ENCODE peak calls at places on chromosomes 5 and 9, in four cellular contexts. D, X, Q and P are unnamed samples.

GRCh38 chr9:15697459-15697858 is 144.6 kb downstream of the CCDC171 start:
- DNase-seq in D (no peak), X (no peak), Q (peak; percentile 83), P (no peak)

GRCh38 chr9:89635816-89636215 is 31.0 kb downstream of the GADD45G start:
- DNase-seq in D (no peak), X (no peak), Q (peak; percentile 4), P (no peak)

GRCh38 chr9:130058887-130059286 is 5.2 kb downstream of the GPR107 start:
- DNase-seq in D (no peak), X (no peak), Q (peak; percentile 43), P (no peak)

GRCh38 chr5:119274024-119274766 is 81.6 kb upstream of the TNFAIP8 start:
- DNase-seq in D (no peak), X (no peak), Q (peak; percentile 18), P (no peak)

GRCh38 chr9:6007770-6008168 is 7.7 kb downstream of the RANBP6 start:
- DNase-seq in D (peak; percentile 89), X (peak; percentile 87), Q (peak; percentile 36), P (peak; percentile 82)

GRCh38 chr9:133960568-133961129 is 31.5 kb downstream of the VAV2 start:
- DNase-seq in D (no peak), X (no peak), Q (peak; percentile 7), P (no peak)

GRCh38 chr5:53343187-53343586 is 137.2 kb upstream of the FST start:
- DNase-seq in D (no peak), X (no peak), Q (peak; percentile 100), P (no peak)

GRCh38 chr9:7150153-7150890 is 392.5 kb downstream of the KDM4C start:
- DNase-seq in D (no peak), X (no peak), Q (no peak), P (peak; percentile 34)

GRCh38 chr5:104699438-104699837 is 1136.8 kb upstream of the NUDT12 start:
- DNase-seq in D (no peak), X (no peak), Q (no peak), P (no peak)

GRCh38 chr9:108290839-108291585 is 564.8 kb downstream of the ACTL7B start:
- DNase-seq in D (no peak), X (no peak), Q (no peak), P (no peak)

GRCh38 chr9:127422133-127422782 is 1.9 kb upstream of the ZNF79 start:
- DNase-seq in D (no peak), X (no peak), Q (no peak), P (no peak)

GRCh38 chr9:36566813-36567217 is 5.9 kb upstream of the MELK start:
- DNase-seq in D (no peak), X (peak; percentile 70), Q (peak; percentile 53), P (no peak)

GRCh38 chr5:18744990-18745590 is 1110.8 kb downstream of the TAF11L14 start:
- DNase-seq in D (peak; percentile 52), X (no peak), Q (no peak), P (peak; percentile 45)